ENCODE peak calls at places on chromosomes 3 and 15, in four cellular contexts. I is uterus, X is SJCRH30, S is trophoblast cell. C is an unnamed sample.

GRCh38 chr3:23740517-23741402 is 65.0 kb upstream of the UBE2E1 start:
- DNase-seq in S (peak; percentile 19), X (no peak), I (no peak), C (peak; percentile 64)

GRCh38 chr15:76994001-76994400 is 925 bp upstream of the PSTPIP1 start:
- DNase-seq in I (no peak), X (no peak), S (no peak), C (no peak)

GRCh38 chr3:139537325-139537724 is 2.2 kb downstream of the RBP1 start:
- DNase-seq in X (peak; percentile 55), I (no peak), S (peak; percentile 51), C (no peak)

GRCh38 chr15:31459011-31459748 is 132.5 kb downstream of the KLF13 start:
- DNase-seq in I (no peak), S (no peak), X (no peak), C (no peak)

GRCh38 chr15:40069178-40070165 is 30.5 kb upstream of the SRP14 start:
- DNase-seq in I (peak; percentile 68), S (no peak), X (peak; percentile 94), C (peak; percentile 95)

GRCh38 chr3:172388412-172389078 is 59.7 kb downstream of the GHSR start:
- DNase-seq in S (no peak), I (no peak), X (no peak), C (no peak)

GRCh38 chr3:55782351-55782750 is 295.2 kb upstream of the WNT5A start:
- DNase-seq in I (no peak), X (no peak), S (no peak), C (no peak)

GRCh38 chr3:141242035-141242721 is 10.6 kb downstream of the PXYLP1 start:
- DNase-seq in S (peak; percentile 88), X (no peak), I (no peak), C (no peak)

GRCh38 chr3:170055209-170055608 is 17.4 kb downstream of the GPR160 start:
- DNase-seq in S (peak; percentile 34), X (no peak), I (no peak), C (no peak)

GRCh38 chr3:131772278-131772893 is 262.4 kb downstream of the CPNE4 start:
- DNase-seq in X (no peak), S (no peak), I (no peak), C (no peak)

GRCh38 chr15:93656041-93656440 is 567.0 kb upstream of the RGMA start:
- DNase-seq in S (peak; percentile 9), X (no peak), I (no peak), C (no peak)

GRCh38 chr3:127734181-127734720 is 61.5 kb downstream of the ABTB1 start:
- DNase-seq in I (no peak), S (no peak), X (no peak), C (no peak)

GRCh38 chr3:179642871-179643270 is 10.0 kb upstream of the USP13 start:
- DNase-seq in I (no peak), S (no peak), X (no peak), C (no peak)

GRCh38 chr15:98812711-98813441 is 164.5 kb downstream of the IGF1R start:
- DNase-seq in I (no peak), X (no peak), S (no peak), C (no peak)

GRCh38 chr3:62718011-62718410 is 157.2 kb downstream of the CADPS start:
- DNase-seq in I (no peak), X (no peak), S (no peak), C (peak; percentile 24)

GRCh38 chr3:195849322-195850074 is 37.8 kb upstream of the MUC4 start:
- DNase-seq in X (no peak), S (peak; percentile 44), I (no peak), C (no peak)

GRCh38 chr3:7371693-7372572 is 511.0 kb downstream of the GRM7 start:
- DNase-seq in X (no peak), I (no peak), S (no peak), C (no peak)

GRCh38 chr15:63166219-63166618 is 8.9 kb upstream of the RPS27L start:
- DNase-seq in S (peak; percentile 39), I (no peak), X (no peak), C (peak; percentile 32)

GRCh38 chr3:178583963-178584575 is 47.8 kb downstream of the KCNMB2 start:
- DNase-seq in X (no peak), I (no peak), S (no peak), C (no peak)

GRCh38 chr3:69094467-69095205 is 9.9 kb downstream of the ARL6IP5 start:
- DNase-seq in X (no peak), I (no peak), S (peak; percentile 20), C (no peak)

GRCh38 chr3:188905991-188906635 is 265.7 kb upstream of the TPRG1 start:
- DNase-seq in S (no peak), I (no peak), X (no peak), C (no peak)

GRCh38 chr3:174436367-174436766 is 422.8 kb upstream of the NAALADL2 start:
- DNase-seq in X (peak; percentile 7), S (no peak), I (no peak), C (no peak)

GRCh38 chr3:134426660-134427181 is 52.5 kb upstream of the AMOTL2 start:
- DNase-seq in S (peak; percentile 54), I (no peak), X (peak; percentile 17), C (no peak)
- H3K4me1 ChIP-seq in S (peaks cover 15% of the 10 kb centered on the region), I (no peaks in the 10 kb centered on the region), X (peaks cover 19% of the 10 kb centered on the region), C (no peaks in the 10 kb centered on the region)

GRCh38 chr3:150762662-150763121 is 277 bp downstream of the SIAH2 start:
- DNase-seq in I (no peak), X (peak; percentile 27), S (no peak), C (no peak)
- H3K4me1 ChIP-seq in I (peaks cover 9% of the 10 kb centered on the region), X (peaks cover 7% of the 10 kb centered on the region), S (peaks cover 10% of the 10 kb centered on the region), C (peaks cover 10% of the 10 kb centered on the region)

GRCh38 chr3:31567036-31567435 is 34.3 kb downstream of the STT3B start:
- DNase-seq in X (no peak), I (no peak), S (no peak), C (peak; percentile 5)

GRCh38 chr3:31572605-31573459 is 40.1 kb downstream of the STT3B start:
- DNase-seq in X (no peak), I (no peak), S (no peak), C (no peak)

GRCh38 chr3:31571325-31571724 is 38.6 kb downstream of the STT3B start:
- DNase-seq in S (no peak), X (no peak), I (no peak), C (no peak)

GRCh38 chr3:31565288-31565687 is 32.6 kb downstream of the STT3B start:
- DNase-seq in X (no peak), S (no peak), I (no peak), C (no peak)

DNA sequence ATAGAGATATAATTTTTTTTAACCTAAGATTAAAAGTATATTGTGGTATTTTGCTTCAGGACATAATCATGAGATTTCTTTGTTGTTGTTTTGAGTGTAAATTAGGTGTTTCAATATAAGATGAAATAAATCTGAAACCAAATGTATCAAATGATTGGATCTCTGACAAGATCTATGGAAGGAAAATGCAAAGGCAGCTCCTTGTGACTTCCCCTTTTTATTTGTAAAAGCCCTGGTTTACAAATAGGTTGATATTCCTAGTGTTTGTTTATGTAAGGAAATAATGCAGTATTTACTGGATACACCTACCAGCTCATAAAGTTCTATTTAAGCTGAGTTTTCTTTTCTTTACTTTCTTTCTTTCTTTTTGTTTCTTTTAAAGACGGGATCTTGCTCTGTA is 35.9 kb downstream of the STT3B start:
- DNase-seq in X (no peak), S (no peak), I (no peak), C (no peak)
- H3K4me1 ChIP-seq in X (no peaks in the 10 kb centered on the region), S (no peaks in the 10 kb centered on the region), I (no peaks in the 10 kb centered on the region), C (peaks cover 2% of the 10 kb centered on the region)

GRCh38 chr3:108126348-108126747 is 35.5 kb upstream of the CD47 start:
- DNase-seq in X (no peak), S (no peak), I (no peak), C (no peak)
- H3K4me1 ChIP-seq in X (peaks cover 14% of the 10 kb centered on the region), S (peaks cover 9% of the 10 kb centered on the region), I (no peaks in the 10 kb centered on the region), C (no peaks in the 10 kb centered on the region)

GRCh38 chr15:96312641-96313335 is 17.7 kb upstream of the NR2F2 start:
- DNase-seq in X (no peak), I (no peak), S (no peak), C (no peak)

GRCh38 chr15:96321422-96322391 is 8.8 kb upstream of the NR2F2 start:
- DNase-seq in X (no peak), S (no peak), I (peak; percentile 72), C (no peak)

GRCh38 chr15:96314508-96314907 is 16.0 kb upstream of the NR2F2 start:
- DNase-seq in X (no peak), S (no peak), I (no peak), C (no peak)

GRCh38 chr15:96320703-96321421 is 9.6 kb upstream of the NR2F2 start:
- DNase-seq in X (no peak), S (no peak), I (no peak), C (no peak)

DNA sequence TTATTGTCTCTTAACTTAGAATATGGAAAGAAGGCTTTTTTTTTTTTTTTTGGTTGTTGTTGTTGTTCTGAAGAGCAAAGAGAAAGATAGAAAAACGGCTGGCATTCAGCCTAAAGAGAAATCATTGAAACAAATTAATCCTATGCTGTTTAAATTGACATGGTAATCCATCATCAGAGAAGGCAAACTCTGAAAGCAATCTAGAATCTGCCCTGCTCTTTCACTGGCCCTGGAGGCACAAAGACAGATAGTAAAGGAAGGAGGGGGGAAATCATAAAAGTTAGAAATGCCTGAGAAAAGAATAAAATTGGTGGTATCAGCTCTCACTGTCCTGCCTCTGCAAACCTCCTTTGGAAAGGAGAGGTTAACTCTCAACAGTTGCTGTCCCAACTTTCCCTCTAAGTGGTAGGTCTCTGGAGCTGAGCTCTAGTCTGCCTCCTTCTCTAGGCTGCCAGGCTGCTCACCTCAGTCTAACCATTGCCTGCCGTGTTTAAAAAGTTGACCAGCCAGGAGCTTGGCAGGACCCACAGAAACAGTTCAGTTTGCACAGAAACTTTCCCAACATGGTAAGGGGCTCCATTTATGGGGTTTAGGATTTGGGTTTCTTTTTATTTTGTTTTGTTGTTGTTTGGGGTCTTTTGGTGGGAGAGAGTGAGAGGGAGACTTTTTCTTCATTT is 13.4 kb upstream of the NR2F2 start:
- DNase-seq in I (no peak), S (no peak), X (peak; percentile 13), C (no peak)
- H3K4me1 ChIP-seq in I (peaks cover 3% of the 10 kb centered on the region), S (peaks cover 10% of the 10 kb centered on the region), X (no peaks in the 10 kb centered on the region), C (no peaks in the 10 kb centered on the region)

GRCh38 chr3:25458420-25458814 is 30.4 kb downstream of the RARB start:
- DNase-seq in I (no peak), X (no peak), S (no peak), C (no peak)
- H3K4me1 ChIP-seq in I (no peaks in the 10 kb centered on the region), X (no peaks in the 10 kb centered on the region), S (peaks cover 4% of the 10 kb centered on the region), C (peaks cover 3% of the 10 kb centered on the region)

GRCh38 chr3:46892285-46893145 is 15.0 kb downstream of the PTH1R start:
- DNase-seq in I (peak; percentile 73), S (peak; percentile 52), X (peak; percentile 56), C (peak; percentile 38)
- H3K4me1 ChIP-seq in I (no peaks in the 10 kb centered on the region), S (peaks cover 5% of the 10 kb centered on the region), X (no peaks in the 10 kb centered on the region), C (no peaks in the 10 kb centered on the region)